ENCODE peak calls at places on chromosomes 7 and 10, in nine cellular contexts. One of them, this sample, is unnamed.

GRCh38 chr7:148556892-148557291 is 33.7 kb upstream of the C7orf33 start:
- DNase-seq in stimulated activated CD4-positive, alpha-beta T cell treated with anti-CD3 and anti-CD28 coated beads, Interleukin-2, amount 100 ng/mL, for 48 hours: no peak
- DNase-seq in HTR-8/SVneo: no peak
- DNase-seq in H9: no peak
- DNase-seq in activated naive CD4-positive, alpha-beta T cell: no peak
- DNase-seq in AG09319: no peak
- DNase-seq in astrocyte of the spinal cord: no peak
- DNase-seq in lower lobe of right lung: no peak
- DNase-seq in body of pancreas: no peak
- DNase-seq in this sample: no peak

GRCh38 chr10:87961314-87961713 is 97.9 kb downstream of the PTEN start:
- DNase-seq in stimulated activated CD4-positive, alpha-beta T cell treated with anti-CD3 and anti-CD28 coated beads, Interleukin-2, amount 100 ng/mL, for 48 hours: no peak
- DNase-seq in HTR-8/SVneo: peak
- DNase-seq in H9: no peak
- DNase-seq in activated naive CD4-positive, alpha-beta T cell: no peak
- DNase-seq in AG09319: no peak
- DNase-seq in astrocyte of the spinal cord: peak
- DNase-seq in lower lobe of right lung: no peak
- DNase-seq in body of pancreas: no peak
- DNase-seq in this sample: no peak

GRCh38 chr7:131909151-131909768 is 352.8 kb upstream of the PODXL start:
- DNase-seq in stimulated activated CD4-positive, alpha-beta T cell treated with anti-CD3 and anti-CD28 coated beads, Interleukin-2, amount 100 ng/mL, for 48 hours: no peak
- DNase-seq in HTR-8/SVneo: no peak
- DNase-seq in H9: peak
- DNase-seq in activated naive CD4-positive, alpha-beta T cell: no peak
- DNase-seq in AG09319: no peak
- DNase-seq in astrocyte of the spinal cord: no peak
- DNase-seq in lower lobe of right lung: no peak
- DNase-seq in body of pancreas: no peak
- DNase-seq in this sample: no peak

GRCh38 chr7:148909560-148909959 is 25.5 kb upstream of the EZH2 start:
- DNase-seq in stimulated activated CD4-positive, alpha-beta T cell treated with anti-CD3 and anti-CD28 coated beads, Interleukin-2, amount 100 ng/mL, for 48 hours: no peak
- DNase-seq in HTR-8/SVneo: no peak
- DNase-seq in H9: no peak
- DNase-seq in activated naive CD4-positive, alpha-beta T cell: no peak
- DNase-seq in AG09319: no peak
- DNase-seq in astrocyte of the spinal cord: no peak
- DNase-seq in lower lobe of right lung: no peak
- DNase-seq in body of pancreas: no peak
- DNase-seq in this sample: no peak

GRCh38 chr7:29375641-29376562 is 181.3 kb downstream of the CHN2 start:
- DNase-seq in stimulated activated CD4-positive, alpha-beta T cell treated with anti-CD3 and anti-CD28 coated beads, Interleukin-2, amount 100 ng/mL, for 48 hours: no peak
- DNase-seq in HTR-8/SVneo: no peak
- DNase-seq in H9: peak
- DNase-seq in activated naive CD4-positive, alpha-beta T cell: no peak
- DNase-seq in AG09319: no peak
- DNase-seq in astrocyte of the spinal cord: no peak
- DNase-seq in lower lobe of right lung: no peak
- DNase-seq in body of pancreas: peak
- DNase-seq in this sample: no peak

GRCh38 chr7:41709621-41710020 is 6.7 kb upstream of the INHBA start:
- DNase-seq in stimulated activated CD4-positive, alpha-beta T cell treated with anti-CD3 and anti-CD28 coated beads, Interleukin-2, amount 100 ng/mL, for 48 hours: no peak
- DNase-seq in HTR-8/SVneo: no peak
- DNase-seq in H9: no peak
- DNase-seq in activated naive CD4-positive, alpha-beta T cell: no peak
- DNase-seq in AG09319: no peak
- DNase-seq in astrocyte of the spinal cord: peak
- DNase-seq in lower lobe of right lung: no peak
- DNase-seq in body of pancreas: no peak
- DNase-seq in this sample: no peak

GRCh38 chr7:91543646-91544045 is 279.4 kb downstream of the FZD1 start:
- DNase-seq in stimulated activated CD4-positive, alpha-beta T cell treated with anti-CD3 and anti-CD28 coated beads, Interleukin-2, amount 100 ng/mL, for 48 hours: no peak
- DNase-seq in HTR-8/SVneo: no peak
- DNase-seq in H9: no peak
- DNase-seq in activated naive CD4-positive, alpha-beta T cell: no peak
- DNase-seq in AG09319: no peak
- DNase-seq in astrocyte of the spinal cord: no peak
- DNase-seq in lower lobe of right lung: no peak
- DNase-seq in body of pancreas: no peak
- DNase-seq in this sample: no peak

GRCh38 chr7:156145184-156145583 is 332.9 kb upstream of the SHH start:
- DNase-seq in stimulated activated CD4-positive, alpha-beta T cell treated with anti-CD3 and anti-CD28 coated beads, Interleukin-2, amount 100 ng/mL, for 48 hours: no peak
- DNase-seq in HTR-8/SVneo: no peak
- DNase-seq in H9: no peak
- DNase-seq in activated naive CD4-positive, alpha-beta T cell: no peak
- DNase-seq in AG09319: no peak
- DNase-seq in astrocyte of the spinal cord: no peak
- DNase-seq in lower lobe of right lung: no peak
- DNase-seq in body of pancreas: no peak
- DNase-seq in this sample: no peak

GRCh38 chr7:74637745-74638144 is 19.8 kb upstream of the GTF2I start:
- DNase-seq in stimulated activated CD4-positive, alpha-beta T cell treated with anti-CD3 and anti-CD28 coated beads, Interleukin-2, amount 100 ng/mL, for 48 hours: no peak
- DNase-seq in HTR-8/SVneo: no peak
- DNase-seq in H9: no peak
- DNase-seq in activated naive CD4-positive, alpha-beta T cell: no peak
- DNase-seq in AG09319: no peak
- DNase-seq in astrocyte of the spinal cord: no peak
- DNase-seq in lower lobe of right lung: no peak
- DNase-seq in body of pancreas: no peak
- DNase-seq in this sample: no peak

GRCh38 chr7:156969972-156970420 is 20.5 kb downstream of the NOM1 start:
- DNase-seq in stimulated activated CD4-positive, alpha-beta T cell treated with anti-CD3 and anti-CD28 coated beads, Interleukin-2, amount 100 ng/mL, for 48 hours: no peak
- DNase-seq in HTR-8/SVneo: no peak
- DNase-seq in H9: no peak
- DNase-seq in activated naive CD4-positive, alpha-beta T cell: no peak
- DNase-seq in AG09319: no peak
- DNase-seq in astrocyte of the spinal cord: peak
- DNase-seq in lower lobe of right lung: no peak
- DNase-seq in body of pancreas: no peak
- DNase-seq in this sample: no peak

GRCh38 chr10:93458821-93459257 is 23.3 kb downstream of the MYOF start:
- DNase-seq in stimulated activated CD4-positive, alpha-beta T cell treated with anti-CD3 and anti-CD28 coated beads, Interleukin-2, amount 100 ng/mL, for 48 hours: no peak
- DNase-seq in HTR-8/SVneo: peak
- DNase-seq in H9: peak
- DNase-seq in activated naive CD4-positive, alpha-beta T cell: no peak
- DNase-seq in AG09319: peak
- DNase-seq in astrocyte of the spinal cord: peak
- DNase-seq in lower lobe of right lung: peak
- DNase-seq in body of pancreas: peak
- DNase-seq in this sample: peak

GRCh38 chr7:66500087-66500486 is 128.6 kb upstream of the KCTD7 start:
- DNase-seq in stimulated activated CD4-positive, alpha-beta T cell treated with anti-CD3 and anti-CD28 coated beads, Interleukin-2, amount 100 ng/mL, for 48 hours: no peak
- DNase-seq in HTR-8/SVneo: no peak
- DNase-seq in H9: no peak
- DNase-seq in activated naive CD4-positive, alpha-beta T cell: no peak
- DNase-seq in AG09319: no peak
- DNase-seq in astrocyte of the spinal cord: no peak
- DNase-seq in lower lobe of right lung: no peak
- DNase-seq in body of pancreas: no peak
- DNase-seq in this sample: peak

GRCh38 chr7:105826143-105826542 is 50.3 kb downstream of the ATXN7L1 start:
- DNase-seq in stimulated activated CD4-positive, alpha-beta T cell treated with anti-CD3 and anti-CD28 coated beads, Interleukin-2, amount 100 ng/mL, for 48 hours: no peak
- DNase-seq in HTR-8/SVneo: no peak
- DNase-seq in H9: no peak
- DNase-seq in activated naive CD4-positive, alpha-beta T cell: no peak
- DNase-seq in AG09319: no peak
- DNase-seq in astrocyte of the spinal cord: no peak
- DNase-seq in lower lobe of right lung: no peak
- DNase-seq in body of pancreas: no peak
- DNase-seq in this sample: no peak